ENCODE peak calls at places on chromosomes 11 and 22, in seven cellular contexts. One of them, this sample, is unnamed.

GRCh38 chr11:19398273-19398672 is 157.5 kb upstream of the E2F8 start:
- DNase-seq in heart right ventricle: no peak
- DNase-seq in RWPE1: no peak
- DNase-seq in epithelial cell of prostate: no peak
- DNase-seq in RWPE2: no peak
- DNase-seq in brain microvascular endothelial cell: no peak
- DNase-seq in A549: no peak
- DNase-seq in this sample: no peak

GRCh38 chr22:39405346-39406085 is 5.9 kb downstream of the TAB1 start:
- DNase-seq in heart right ventricle: no peak
- DNase-seq in RWPE1: no peak
- DNase-seq in epithelial cell of prostate: no peak
- DNase-seq in RWPE2: no peak
- DNase-seq in brain microvascular endothelial cell: peak
- DNase-seq in A549: no peak
- DNase-seq in this sample: peak

GRCh38 chr11:95531116-95531515 is 258.5 kb downstream of the FAM76B start:
- DNase-seq in heart right ventricle: no peak
- DNase-seq in RWPE1: no peak
- DNase-seq in epithelial cell of prostate: no peak
- DNase-seq in RWPE2: no peak
- DNase-seq in brain microvascular endothelial cell: no peak
- DNase-seq in A549: no peak
- DNase-seq in this sample: no peak

GRCh38 chr11:117183724-117184349 is 5.3 kb downstream of the SIDT2 start:
- DNase-seq in heart right ventricle: no peak
- DNase-seq in RWPE1: no peak
- DNase-seq in epithelial cell of prostate: no peak
- DNase-seq in RWPE2: peak
- DNase-seq in brain microvascular endothelial cell: no peak
- DNase-seq in A549: no peak
- DNase-seq in this sample: no peak

GRCh38 chr11:19511413-19512183 is 201.0 kb upstream of the NAV2 start:
- DNase-seq in heart right ventricle: peak
- DNase-seq in RWPE1: no peak
- DNase-seq in epithelial cell of prostate: no peak
- DNase-seq in RWPE2: no peak
- DNase-seq in brain microvascular endothelial cell: no peak
- DNase-seq in A549: no peak
- DNase-seq in this sample: peak

GRCh38 chr11:112237451-112237850 is 11.2 kb downstream of the PTS start:
- DNase-seq in heart right ventricle: no peak
- DNase-seq in RWPE1: no peak
- DNase-seq in epithelial cell of prostate: no peak
- DNase-seq in RWPE2: no peak
- DNase-seq in brain microvascular endothelial cell: no peak
- DNase-seq in A549: no peak
- DNase-seq in this sample: no peak

GRCh38 chr11:79206951-79207350 is 233.9 kb downstream of the TENM4 start:
- DNase-seq in heart right ventricle: no peak
- DNase-seq in RWPE1: no peak
- DNase-seq in epithelial cell of prostate: no peak
- DNase-seq in RWPE2: no peak
- DNase-seq in brain microvascular endothelial cell: no peak
- DNase-seq in A549: no peak
- DNase-seq in this sample: no peak

GRCh38 chr11:57251491-57252104 is 14.5 kb upstream of the APLNR start:
- DNase-seq in heart right ventricle: no peak
- DNase-seq in RWPE1: no peak
- DNase-seq in epithelial cell of prostate: no peak
- DNase-seq in RWPE2: no peak
- DNase-seq in brain microvascular endothelial cell: peak
- DNase-seq in A549: no peak
- DNase-seq in this sample: no peak

GRCh38 chr11:126318642-126319373 is 14.9 kb downstream of the DCPS start:
- DNase-seq in heart right ventricle: peak
- DNase-seq in RWPE1: peak
- DNase-seq in epithelial cell of prostate: peak
- DNase-seq in RWPE2: peak
- DNase-seq in brain microvascular endothelial cell: peak
- DNase-seq in A549: no peak
- DNase-seq in this sample: peak

GRCh38 chr11:40130427-40130826 is 1329.0 kb downstream of the LRRC4C start:
- DNase-seq in heart right ventricle: no peak
- DNase-seq in RWPE1: no peak
- DNase-seq in epithelial cell of prostate: no peak
- DNase-seq in RWPE2: no peak
- DNase-seq in brain microvascular endothelial cell: no peak
- DNase-seq in A549: no peak
- DNase-seq in this sample: no peak

GRCh38 chr11:77547863-77548551 is 41.7 kb upstream of the AQP11 start:
- DNase-seq in heart right ventricle: peak
- DNase-seq in RWPE1: peak
- DNase-seq in epithelial cell of prostate: peak
- DNase-seq in RWPE2: no peak
- DNase-seq in brain microvascular endothelial cell: peak
- DNase-seq in A549: peak
- DNase-seq in this sample: no peak

GRCh38 chr22:43207849-43208702 is 21.1 kb upstream of the TTLL12 start:
- DNase-seq in heart right ventricle: no peak
- DNase-seq in RWPE1: no peak
- DNase-seq in epithelial cell of prostate: no peak
- DNase-seq in RWPE2: no peak
- DNase-seq in brain microvascular endothelial cell: no peak
- DNase-seq in A549: no peak
- DNase-seq in this sample: no peak

GRCh38 chr22:46047841-46048595 is 71.1 kb upstream of the WNT7B start:
- DNase-seq in heart right ventricle: no peak
- DNase-seq in RWPE1: no peak
- DNase-seq in epithelial cell of prostate: no peak
- DNase-seq in RWPE2: peak
- DNase-seq in brain microvascular endothelial cell: no peak
- DNase-seq in A549: no peak
- DNase-seq in this sample: peak

GRCh38 chr11:124256076-124256475 is at the start of gene OR8G5:
- DNase-seq in heart right ventricle: no peak
- DNase-seq in RWPE1: no peak
- DNase-seq in epithelial cell of prostate: no peak
- DNase-seq in RWPE2: no peak
- DNase-seq in brain microvascular endothelial cell: no peak
- DNase-seq in A549: no peak
- DNase-seq in this sample: no peak

GRCh38 chr11:12815931-12816494 is 141.8 kb downstream of the TEAD1 start:
- DNase-seq in heart right ventricle: no peak
- DNase-seq in RWPE1: no peak
- DNase-seq in epithelial cell of prostate: no peak
- DNase-seq in RWPE2: no peak
- DNase-seq in brain microvascular endothelial cell: no peak
- DNase-seq in A549: no peak
- DNase-seq in this sample: no peak

GRCh38 chr22:45226681-45227186 is 14.0 kb downstream of the KIAA0930 start:
- DNase-seq in heart right ventricle: no peak
- DNase-seq in RWPE1: peak
- DNase-seq in epithelial cell of prostate: no peak
- DNase-seq in RWPE2: peak
- DNase-seq in brain microvascular endothelial cell: no peak
- DNase-seq in A549: no peak
- DNase-seq in this sample: peak

GRCh38 chr22:39518996-39519680 is 1.2 kb upstream of the ATF4 start:
- DNase-seq in heart right ventricle: no peak
- DNase-seq in RWPE1: peak
- DNase-seq in epithelial cell of prostate: no peak
- DNase-seq in RWPE2: no peak
- DNase-seq in brain microvascular endothelial cell: peak
- DNase-seq in A549: no peak
- DNase-seq in this sample: no peak

GRCh38 chr11:65486570-65487466 is 12.0 kb upstream of the MALAT1 start:
- DNase-seq in heart right ventricle: no peak
- DNase-seq in RWPE1: no peak
- DNase-seq in epithelial cell of prostate: no peak
- DNase-seq in RWPE2: no peak
- DNase-seq in brain microvascular endothelial cell: no peak
- DNase-seq in A549: no peak
- DNase-seq in this sample: no peak

GRCh38 chr11:65489706-65490310 is 9.0 kb upstream of the MALAT1 start:
- DNase-seq in heart right ventricle: peak
- DNase-seq in RWPE1: no peak
- DNase-seq in epithelial cell of prostate: no peak
- DNase-seq in RWPE2: no peak
- DNase-seq in brain microvascular endothelial cell: peak
- DNase-seq in A549: peak
- DNase-seq in this sample: no peak

GRCh38 chr11:65487467-65488272 is 11.2 kb upstream of the MALAT1 start:
- DNase-seq in heart right ventricle: peak
- DNase-seq in RWPE1: peak
- DNase-seq in epithelial cell of prostate: peak
- DNase-seq in RWPE2: peak
- DNase-seq in brain microvascular endothelial cell: peak
- DNase-seq in A549: peak
- DNase-seq in this sample: peak

GRCh38 chr11:65489061-65489705 is 9.7 kb upstream of the MALAT1 start:
- DNase-seq in heart right ventricle: peak
- DNase-seq in RWPE1: no peak
- DNase-seq in epithelial cell of prostate: no peak
- DNase-seq in RWPE2: no peak
- DNase-seq in brain microvascular endothelial cell: peak
- DNase-seq in A549: peak
- DNase-seq in this sample: no peak

DNA sequence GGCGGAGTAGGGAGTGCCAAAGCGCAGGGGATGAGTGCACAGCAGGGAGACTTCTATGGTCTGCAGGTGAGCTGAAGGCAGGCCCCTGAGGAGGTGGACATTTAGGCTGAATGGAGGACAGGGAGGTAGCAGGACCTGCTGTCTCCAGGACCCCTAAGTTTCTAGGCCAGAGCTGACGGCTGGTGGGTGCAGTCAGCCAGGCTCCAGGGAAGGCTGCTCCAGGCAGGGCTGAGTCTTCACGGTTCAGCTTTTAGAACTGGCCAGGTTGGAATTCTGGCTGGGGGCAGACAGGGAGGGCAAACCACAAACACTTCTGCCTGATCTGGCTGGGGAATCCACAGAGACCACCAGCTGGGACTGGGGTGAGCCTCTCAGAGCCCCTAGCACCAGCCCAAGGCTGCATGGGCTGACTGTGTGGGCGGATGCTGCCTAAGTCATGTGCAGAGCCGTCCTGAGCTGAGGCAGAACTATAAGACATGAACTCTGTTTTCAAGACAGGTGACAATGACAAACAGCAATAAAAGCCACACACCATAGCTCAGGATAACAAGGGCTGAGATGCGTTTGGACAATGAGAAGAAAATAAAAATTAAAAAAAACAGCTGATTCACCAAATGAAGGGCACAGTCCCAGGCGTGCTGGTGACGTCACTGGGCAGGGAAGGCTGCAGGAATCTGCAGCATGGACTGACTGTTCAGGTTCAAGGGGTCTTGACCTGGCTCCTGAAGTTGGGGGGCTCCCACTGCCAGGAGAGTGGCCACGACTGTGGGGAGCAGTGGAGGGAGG is 10.4 kb upstream of the MALAT1 start:
- DNase-seq in heart right ventricle: no peak
- DNase-seq in RWPE1: no peak
- DNase-seq in epithelial cell of prostate: no peak
- DNase-seq in RWPE2: no peak
- DNase-seq in brain microvascular endothelial cell: peak
- DNase-seq in A549: peak
- DNase-seq in this sample: no peak
- H3K27ac ChIP-seq in heart right ventricle: peak
- H3K27ac ChIP-seq in RWPE1: peak
- H3K27ac ChIP-seq in epithelial cell of prostate: peak
- H3K27ac ChIP-seq in RWPE2: peak
- H3K27ac ChIP-seq in brain microvascular endothelial cell: peak
- H3K27ac ChIP-seq in A549: peak
- H3K27ac ChIP-seq in this sample: peak

DNA sequence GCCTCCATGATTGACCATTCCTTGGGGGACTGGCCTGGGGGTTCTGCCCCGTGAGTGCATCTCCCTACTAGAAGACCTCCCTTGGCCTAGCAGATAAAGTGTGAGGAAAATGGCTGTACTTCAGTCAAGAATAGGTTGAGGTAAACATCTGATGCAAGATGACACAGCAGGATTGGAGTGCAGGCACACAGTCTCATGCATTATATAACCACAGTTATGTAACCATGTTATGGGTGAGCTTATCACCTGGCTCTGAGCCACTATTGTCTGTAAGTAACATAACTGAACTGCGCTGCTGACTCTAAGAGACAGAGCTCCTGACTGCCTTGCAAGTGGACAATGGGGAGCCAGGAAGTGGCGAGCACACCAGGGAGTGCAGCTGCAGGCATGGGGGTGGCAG is 378.7 kb upstream of the ANO5 start:
- DNase-seq in heart right ventricle: no peak
- DNase-seq in RWPE1: no peak
- DNase-seq in epithelial cell of prostate: no peak
- DNase-seq in RWPE2: no peak
- DNase-seq in brain microvascular endothelial cell: peak
- DNase-seq in A549: peak
- DNase-seq in this sample: no peak
- H3K27ac ChIP-seq in heart right ventricle: no peak
- H3K27ac ChIP-seq in RWPE1: no peak
- H3K27ac ChIP-seq in epithelial cell of prostate: no peak
- H3K27ac ChIP-seq in RWPE2: no peak
- H3K27ac ChIP-seq in brain microvascular endothelial cell: no peak
- H3K27ac ChIP-seq in A549: no peak
- H3K27ac ChIP-seq in this sample: no peak

DNA sequence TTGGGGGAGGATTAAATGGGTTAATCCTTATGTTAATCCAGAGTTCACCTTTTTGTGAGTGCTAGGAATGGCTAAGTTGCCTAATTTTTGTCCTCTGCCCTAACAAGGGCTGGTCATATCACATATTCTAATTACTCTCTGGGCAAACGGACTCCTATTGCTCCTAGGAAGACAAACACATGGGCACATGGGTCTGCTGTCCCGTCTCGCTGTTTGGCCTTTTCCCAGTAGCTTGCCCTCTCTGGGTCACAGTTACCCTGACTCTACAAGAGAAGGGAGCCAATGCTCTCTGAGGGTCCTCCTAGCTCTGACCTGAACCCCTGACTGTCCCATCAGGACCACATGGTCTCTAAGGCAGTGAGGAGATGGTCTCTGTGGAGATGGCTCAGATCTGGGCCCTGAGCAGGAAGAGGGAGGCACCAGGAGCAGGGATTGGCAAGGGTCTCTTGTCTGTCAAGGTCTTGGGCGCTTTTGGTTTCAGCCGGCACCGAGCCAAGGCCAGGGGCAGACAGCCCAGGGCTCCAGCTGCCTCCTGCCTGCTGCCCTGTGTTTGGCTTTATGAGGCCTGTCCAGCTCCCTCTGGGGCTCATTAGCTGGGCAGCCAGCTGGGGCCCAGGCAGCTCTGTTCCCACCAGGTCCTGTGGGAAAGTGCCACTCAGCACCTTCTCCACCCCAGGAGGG is 560.0 kb downstream of the MN1 start:
- DNase-seq in heart right ventricle: no peak
- DNase-seq in RWPE1: no peak
- DNase-seq in epithelial cell of prostate: no peak
- DNase-seq in RWPE2: no peak
- DNase-seq in brain microvascular endothelial cell: no peak
- DNase-seq in A549: no peak
- DNase-seq in this sample: peak
- H3K27ac ChIP-seq in heart right ventricle: no peak
- H3K27ac ChIP-seq in RWPE1: peak
- H3K27ac ChIP-seq in epithelial cell of prostate: no peak
- H3K27ac ChIP-seq in RWPE2: no peak
- H3K27ac ChIP-seq in brain microvascular endothelial cell: peak
- H3K27ac ChIP-seq in A549: peak
- H3K27ac ChIP-seq in this sample: no peak

GRCh38 chr11:97990162-97990920 is 1030.4 kb upstream of the CNTN5 start:
- DNase-seq in heart right ventricle: no peak
- DNase-seq in RWPE1: no peak
- DNase-seq in epithelial cell of prostate: no peak
- DNase-seq in RWPE2: no peak
- DNase-seq in brain microvascular endothelial cell: peak
- DNase-seq in A549: no peak
- DNase-seq in this sample: no peak
- H3K27ac ChIP-seq in heart right ventricle: no peak
- H3K27ac ChIP-seq in RWPE1: no peak
- H3K27ac ChIP-seq in epithelial cell of prostate: no peak
- H3K27ac ChIP-seq in RWPE2: no peak
- H3K27ac ChIP-seq in brain microvascular endothelial cell: peak
- H3K27ac ChIP-seq in A549: no peak
- H3K27ac ChIP-seq in this sample: no peak

This sample was measured in upper lobe of left lung.